ENCODE peak calls at places on chromosomes 3 and 15, in six cellular contexts. O is left lung; K is adrenal gland; J is SK-N-SH; W is CD4-positive, CD25-positive, alpha-beta regulatory T cell; I is endodermal cell. C is an unnamed sample.

GRCh38 chr15:32694222-32694983 is 23.4 kb upstream of the GREM1 start:
- DNase-seq in I (no peak), O (no peak), K (no peak), J (no peak), W (no peak), C (no peak)

GRCh38 chr3:112096176-112096575 is 10.0 kb downstream of the C3orf52 start:
- DNase-seq in K (no peak), J (no peak), I (no peak), O (no peak), W (no peak), C (no peak)

GRCh38 chr15:44550256-44550655 is 13.3 kb downstream of the EIF3J start:
- DNase-seq in I (no peak), O (no peak), J (peak), W (peak), K (no peak), C (no peak)

GRCh38 chr3:126501054-126501453 is 16.5 kb downstream of the UROC1 start:
- DNase-seq in K (no peak), J (no peak), W (no peak), I (no peak), O (no peak), C (no peak)

GRCh38 chr15:41967506-41968206 is 4.7 kb downstream of the EHD4 start:
- DNase-seq in I (peak), K (peak), J (no peak), O (peak), W (no peak), C (no peak)

GRCh38 chr15:34610388-34610787 is 26.9 kb upstream of the GOLGA8B start:
- DNase-seq in K (no peak), W (peak), J (no peak), O (no peak), I (no peak), C (no peak)

GRCh38 chr15:77064539-77065308 is 6.2 kb downstream of the TSPAN3 start:
- DNase-seq in O (no peak), I (no peak), W (no peak), K (no peak), J (no peak), C (no peak)

GRCh38 chr15:39426552-39427532 is 154.0 kb upstream of the THBS1 start:
- DNase-seq in J (peak), W (peak), K (peak), I (no peak), O (peak), C (peak)

GRCh38 chr15:61530769-61531168 is 301.7 kb upstream of the RORA start:
- DNase-seq in W (no peak), J (peak), O (no peak), K (no peak), I (peak), C (no peak)

GRCh38 chr3:150376001-150376848 is 31.9 kb upstream of the TSC22D2 start:
- DNase-seq in O (no peak), K (no peak), J (no peak), I (no peak), W (no peak), C (no peak)

GRCh38 chr3:127614928-127615592 is 13.9 kb upstream of the PODXL2 start:
- DNase-seq in I (no peak), J (no peak), O (no peak), K (no peak), W (no peak), C (no peak)

GRCh38 chr3:172193436-172193835 is 154.1 kb downstream of the FNDC3B start:
- DNase-seq in O (no peak), W (no peak), I (no peak), K (no peak), J (no peak), C (no peak)

GRCh38 chr3:68893600-68894239 is 38.6 kb downstream of the TAFA4 start:
- DNase-seq in K (no peak), O (no peak), I (no peak), J (peak), W (peak), C (no peak)

GRCh38 chr15:37877851-37878577 is 56.4 kb upstream of the TMCO5A start:
- DNase-seq in I (no peak), O (no peak), W (no peak), K (no peak), J (no peak), C (no peak)

GRCh38 chr3:152684279-152684678 is 150.7 kb upstream of the P2RY1 start:
- DNase-seq in I (no peak), O (no peak), W (no peak), J (no peak), K (no peak), C (no peak)

GRCh38 chr15:63763476-63764123 is 70.1 kb downstream of the HERC1 start:
- DNase-seq in O (no peak), W (peak), K (no peak), I (no peak), J (no peak), C (no peak)

DNA sequence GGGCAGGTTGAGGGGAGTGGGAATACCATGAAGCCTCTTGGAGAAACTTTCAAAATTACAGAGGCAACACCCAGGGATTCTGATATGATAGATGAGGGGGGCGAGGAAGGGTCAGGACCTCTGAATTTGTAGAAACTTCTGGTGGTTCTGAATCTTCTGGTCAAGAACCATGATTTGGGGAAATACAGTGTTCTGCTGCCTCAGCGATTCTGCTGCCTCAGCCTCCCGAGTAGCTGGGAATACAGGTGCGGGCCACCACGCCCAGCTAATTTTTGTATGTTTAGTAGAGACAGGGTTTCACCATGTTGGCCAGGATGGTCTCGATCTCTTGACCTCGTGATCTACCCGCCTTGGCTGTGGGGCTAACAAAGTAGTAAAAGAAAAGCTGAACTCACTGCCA is 70.4 kb downstream of the MAGEF1 start:
- DNase-seq in W (no peak), I (no peak), K (no peak), O (no peak), J (no peak), C (no peak)
- H3K27ac ChIP-seq in W (no peak), I (no peak), K (no peak), O (no peak), J (no peak), C (no peak)

GRCh38 chr3:12544652-12545472 is 437 bp downstream of the MKRN2OS start:
- DNase-seq in K (no peak), W (no peak), O (no peak), I (no peak), J (no peak), C (no peak)

GRCh38 chr3:12536423-12536822 is 8.9 kb downstream of the MKRN2OS start:
- DNase-seq in J (no peak), W (no peak), K (no peak), I (no peak), O (no peak), C (no peak)

GRCh38 chr3:12545473-12545791 is at the start of gene MKRN2OS:
- DNase-seq in O (no peak), I (peak), K (no peak), W (no peak), J (no peak), C (no peak)

GRCh38 chr3:12541625-12542024 is 3.7 kb downstream of the MKRN2OS start:
- DNase-seq in O (no peak), W (no peak), J (peak), K (no peak), I (peak), C (no peak)
- H3K27ac ChIP-seq in O (no peak), W (no peak), J (no peak), K (no peak), I (no peak), C (no peak)

GRCh38 chr3:100029689-100030088 is 84.6 kb downstream of the FILIP1L start:
- DNase-seq in I (no peak), K (no peak), W (peak), O (no peak), J (no peak), C (no peak)
- H3K27ac ChIP-seq in I (no peak), K (no peak), W (no peak), O (no peak), J (no peak), C (peak)

GRCh38 chr3:48747015-48747615 is 30.1 kb upstream of the IP6K2 start:
- DNase-seq in I (no peak), J (no peak), W (no peak), O (no peak), K (no peak), C (no peak)
- H3K27ac ChIP-seq in I (peak), J (no peak), W (no peak), O (no peak), K (peak), C (peak)

C was measured in psoas muscle.